ENCODE peak calls at places on chromosomes 2 and 18, in five cellular contexts. W is fibroblast of pulmonary artery, F is C1 segment of cervical spinal cord, Y is heart left ventricle, I is HTR-8/SVneo. D is an unnamed sample.

GRCh38 chr2:114082731-114083433 is 193.0 kb downstream of the ACTR3 start:
- DNase-seq in W (no peak), F (peak; percentile 3), Y (no peak), I (no peak), D (no peak)

GRCh38 chr2:217972490-217972889 is 30.3 kb downstream of the TNS1 start:
- DNase-seq in W (peak; percentile 47), F (peak; percentile 35), Y (no peak), I (no peak), D (no peak)

GRCh38 chr2:23659328-23659727 is 267.6 kb downstream of the ATAD2B start:
- DNase-seq in W (no peak), F (no peak), Y (no peak), I (no peak), D (no peak)

GRCh38 chr2:10392548-10392947 is 55.6 kb downstream of the ODC1 start:
- DNase-seq in W (no peak), F (no peak), Y (no peak), I (no peak), D (no peak)

GRCh38 chr2:231884438-231885140 is 41.6 kb downstream of the NPPC start:
- DNase-seq in W (no peak), F (no peak), Y (no peak), I (no peak), D (no peak)

GRCh38 chr2:181805228-181806038 is 86.1 kb upstream of the ITPRID2 start:
- DNase-seq in W (peak; percentile 63), F (no peak), Y (no peak), I (no peak), D (no peak)

GRCh38 chr18:25832008-25832604 is 258.3 kb downstream of the SS18 start:
- DNase-seq in W (peak; percentile 65), F (peak; percentile 44), Y (peak; percentile 43), I (peak; percentile 2), D (peak; percentile 3)

GRCh38 chr2:203869610-203870042 is 2.1 kb downstream of the CTLA4 start:
- DNase-seq in W (no peak), F (no peak), Y (no peak), I (no peak), D (no peak)

GRCh38 chr2:85890522-85891176 is 1.9 kb upstream of the ST3GAL5 start:
- DNase-seq in W (no peak), F (peak; percentile 40), Y (no peak), I (no peak), D (no peak)

GRCh38 chr2:160977376-160977775 is 182.9 kb upstream of the TANK start:
- DNase-seq in W (no peak), F (no peak), Y (no peak), I (no peak), D (no peak)

GRCh38 chr2:18516112-18516511 is 44.3 kb downstream of the RDH14 start:
- DNase-seq in W (peak; percentile 34), F (no peak), Y (no peak), I (peak; percentile 41), D (no peak)

GRCh38 chr2:47288864-47289263 is 114.1 kb upstream of the MSH2 start:
- DNase-seq in W (peak; percentile 73), F (no peak), Y (no peak), I (no peak), D (no peak)

GRCh38 chr2:198056836-198057235 is 252.4 kb downstream of the PLCL1 start:
- DNase-seq in W (no peak), F (no peak), Y (no peak), I (no peak), D (peak; percentile 26)

GRCh38 chr2:161141033-161141432 is 19.2 kb upstream of the TANK start:
- DNase-seq in W (no peak), F (no peak), Y (no peak), I (no peak), D (no peak)

GRCh38 chr18:5238371-5238758 is 41.3 kb upstream of the AKAIN1 start:
- DNase-seq in W (peak; percentile 37), F (peak; percentile 72), Y (peak; percentile 37), I (no peak), D (no peak)

GRCh38 chr2:191738667-191739066 is 60.7 kb downstream of the NABP1 start:
- DNase-seq in W (no peak), F (no peak), Y (no peak), I (no peak), D (no peak)

GRCh38 chr18:24201699-24202687 is 63.1 kb downstream of the CABYR start:
- DNase-seq in W (no peak), F (no peak), Y (no peak), I (no peak), D (no peak)

GRCh38 chr18:78071146-78071710 is 821.6 kb downstream of the GALR1 start:
- DNase-seq in W (no peak), F (no peak), Y (no peak), I (no peak), D (no peak)

GRCh38 chr18:40673150-40673549 is 1281.9 kb upstream of the PIK3C3 start:
- DNase-seq in W (no peak), F (no peak), Y (no peak), I (no peak), D (no peak)

GRCh38 chr2:27083410-27084296 is 2.9 kb upstream of the KHK start:
- DNase-seq in W (no peak), F (no peak), Y (no peak), I (no peak), D (no peak)

GRCh38 chr2:102449370-102449974 is 23.6 kb upstream of the SLC9A4 start:
- DNase-seq in W (peak; percentile 75), F (peak; percentile 1), Y (peak; percentile 11), I (peak; percentile 12), D (no peak)

GRCh38 chr2:84919885-84920580 is 14.6 kb downstream of the TMSB10 start:
- DNase-seq in W (peak; percentile 98), F (no peak), Y (peak; percentile 55), I (peak; percentile 84), D (no peak)

GRCh38 chr2:86037795-86038192 is 67.9 kb downstream of the POLR1A start:
- DNase-seq in W (no peak), F (no peak), Y (no peak), I (no peak), D (no peak)

GRCh38 chr2:240919786-240920782 is 13.9 kb downstream of the CROCC2 start:
- DNase-seq in W (no peak), F (no peak), Y (peak; percentile 5), I (no peak), D (no peak)

GRCh38 chr2:172097557-172098131 is 5.1 kb downstream of the DLX2 start:
- DNase-seq in W (no peak), F (no peak), Y (no peak), I (no peak), D (no peak)

GRCh38 chr2:8821276-8822217 is 15.9 kb downstream of the KIDINS220 start:
- DNase-seq in W (peak; percentile 81), F (peak; percentile 44), Y (peak; percentile 23), I (no peak), D (peak; percentile 41)

GRCh38 chr18:58495634-58496033 is 133.3 kb downstream of the ALPK2 start:
- DNase-seq in W (no peak), F (no peak), Y (no peak), I (no peak), D (no peak)

GRCh38 chr2:102258386-102259074 is 52.8 kb upstream of the IL1RL1 start:
- DNase-seq in W (peak; percentile 94), F (no peak), Y (no peak), I (peak; percentile 40), D (no peak)

GRCh38 chr2:23636412-23636811 is 251.4 kb downstream of the KLHL29 start:
- DNase-seq in W (peak; percentile 52), F (no peak), Y (no peak), I (no peak), D (no peak)

GRCh38 chr2:216934151-216934550 is 74.3 kb upstream of the TNP1 start:
- DNase-seq in W (no peak), F (no peak), Y (no peak), I (no peak), D (no peak)

GRCh38 chr2:144350151-144350802 is 169.6 kb downstream of the ZEB2 start:
- DNase-seq in W (peak; percentile 83), F (no peak), Y (peak; percentile 53), I (no peak), D (no peak)

GRCh38 chr2:221106241-221106640 is 465.9 kb downstream of the EPHA4 start:
- DNase-seq in W (no peak), F (no peak), Y (no peak), I (no peak), D (no peak)

D was measured in caudate nucleus.